ENCODE peak calls at places on chromosomes 12 and 14, in four cellular contexts. L is pancreas, T is NCI-H345, V is cardiac muscle cell. P is an unnamed sample.

GRCh38 chr14:61573748-61574513 is 121.4 kb upstream of the HIF1A start:
- DNase-seq in L (no peak), T (no peak), V (peak), P (no peak)

GRCh38 chr14:24411468-24412454 is 13.0 kb downstream of the NYNRIN start:
- DNase-seq in V (peak), T (peak), L (no peak), P (peak)

GRCh38 chr14:66378712-66379111 is 107.5 kb upstream of the CCDC196 start:
- DNase-seq in V (no peak), T (no peak), L (no peak), P (no peak)

GRCh38 chr12:98645572-98646067 is 530 bp downstream of the APAF1 start:
- DNase-seq in L (no peak), V (no peak), T (peak), P (peak)

GRCh38 chr12:52688481-52688880 is 8.3 kb upstream of the KRT1 start:
- DNase-seq in L (no peak), V (no peak), T (no peak), P (no peak)

GRCh38 chr12:96044017-96044985 is 8.9 kb upstream of the LTA4H start:
- DNase-seq in L (no peak), T (no peak), V (peak), P (no peak)

GRCh38 chr12:85866929-85867776 is 6.9 kb upstream of the NTS start:
- DNase-seq in L (no peak), T (peak), V (peak), P (peak)

GRCh38 chr14:49479432-49479831 is 106.7 kb downstream of the RPS29 start:
- DNase-seq in T (no peak), V (no peak), L (peak), P (no peak)

GRCh38 chr14:35211067-35211466 is 81.1 kb upstream of the PSMA6 start:
- DNase-seq in V (no peak), L (no peak), T (no peak), P (no peak)

GRCh38 chr14:59069455-59069854 is 119.0 kb upstream of the DAAM1 start:
- DNase-seq in T (no peak), V (no peak), L (no peak), P (no peak)

GRCh38 chr14:41558527-41558926 is 48.1 kb upstream of the LRFN5 start:
- DNase-seq in V (no peak), L (no peak), T (no peak), P (no peak)

GRCh38 chr14:75879031-75879430 is 102.8 kb downstream of the TGFB3 start:
- DNase-seq in L (no peak), V (peak), T (no peak), P (no peak)